ENCODE peak calls at places on chromosome 13, in eight cellular contexts. T is psoas muscle; Z is esophagus muscularis mucosa; B is OCI-LY7; C is ovary; V is CD8-positive, alpha-beta T cell; Q is left ventricle myocardium inferior; S is AG04450. G is an unnamed sample.

GRCh38 chr13:24130134-24130792 is 30.3 kb upstream of the SPATA13 start:
- DNase-seq in S (no peak), T (no peak), C (no peak), Z (no peak), V (no peak), B (no peak), Q (no peak), G (no peak)

GRCh38 chr13:30253830-30254229 is 53.5 kb downstream of the KATNAL1 start:
- DNase-seq in C (no peak), V (no peak), B (no peak), Q (no peak), T (no peak), S (no peak), Z (no peak), G (no peak)

GRCh38 chr13:86681223-86681622 is 882.0 kb upstream of the SLITRK6 start:
- DNase-seq in B (no peak), V (no peak), Q (no peak), T (no peak), S (no peak), C (no peak), Z (no peak), G (no peak)

GRCh38 chr13:64371045-64371444 is 2859.1 kb downstream of the PCDH9 start:
- DNase-seq in B (no peak), Q (no peak), Z (no peak), S (no peak), T (no peak), V (no peak), C (no peak), G (no peak)

GRCh38 chr13:98175823-98176222 is 1.2 kb downstream of the RNF113B start:
- DNase-seq in Z (no peak), V (no peak), B (no peak), C (no peak), T (no peak), S (no peak), Q (no peak), G (no peak)

GRCh38 chr13:22018297-22019210 is 347.7 kb downstream of the FGF9 start:
- DNase-seq in V (no peak), S (no peak), Z (peak; percentile 62), C (no peak), Q (no peak), B (no peak), T (no peak), G (no peak)

GRCh38 chr13:111241862-111242261 is 78.6 kb upstream of the TEX29 start:
- DNase-seq in S (no peak), Q (no peak), T (no peak), B (no peak), V (no peak), Z (peak; percentile 26), C (no peak), G (no peak)

GRCh38 chr13:41678320-41678719 is 221.0 kb downstream of the RGCC start:
- DNase-seq in V (no peak), B (no peak), Z (no peak), C (no peak), Q (no peak), T (no peak), S (no peak), G (no peak)

GRCh38 chr13:51271008-51271407 is 48.8 kb downstream of the FAM124A start:
- DNase-seq in C (no peak), T (no peak), Q (no peak), V (no peak), Z (no peak), B (no peak), S (no peak), G (no peak)

GRCh38 chr13:97425570-97425969 is 8.4 kb upstream of the RAP2A start:
- DNase-seq in Z (no peak), S (no peak), B (no peak), T (no peak), Q (no peak), C (no peak), V (no peak), G (no peak)

GRCh38 chr13:30303269-30303668 is 4.1 kb downstream of the KATNAL1 start:
- DNase-seq in T (no peak), Z (no peak), V (no peak), B (no peak), Q (no peak), C (no peak), S (no peak), G (no peak)

GRCh38 chr13:19680751-19681150 is 47.3 kb downstream of the MPHOSPH8 start:
- DNase-seq in B (no peak), V (no peak), S (no peak), T (no peak), Q (no peak), Z (no peak), C (no peak), G (no peak)

GRCh38 chr13:94813920-94814500 is 101.7 kb upstream of the SOX21 start:
- DNase-seq in B (no peak), Z (no peak), C (no peak), T (no peak), S (no peak), V (no peak), Q (no peak), G (no peak)

GRCh38 chr13:65921933-65922332 is 1308.2 kb downstream of the PCDH9 start:
- DNase-seq in T (no peak), B (no peak), Z (no peak), S (no peak), V (no peak), C (no peak), Q (no peak), G (no peak)

GRCh38 chr13:99087954-99088491 is 110.2 kb upstream of the DOCK9 start:
- DNase-seq in V (no peak), T (no peak), S (no peak), B (peak; percentile 35), Q (no peak), Z (no peak), C (no peak), G (no peak)

GRCh38 chr13:37383066-37383465 is 215.5 kb downstream of the POSTN start:
- DNase-seq in B (no peak), T (no peak), Q (no peak), Z (no peak), V (no peak), S (no peak), C (no peak), G (no peak)

GRCh38 chr13:24087611-24088235 is 72.8 kb upstream of the SPATA13 start:
- DNase-seq in B (no peak), S (no peak), Q (no peak), V (no peak), Z (no peak), T (no peak), C (peak; percentile 59), G (no peak)

GRCh38 chr13:89846890-89847585 is 1500.4 kb upstream of the MIR17HG start:
- DNase-seq in Q (no peak), S (no peak), C (no peak), V (no peak), Z (no peak), T (no peak), B (no peak), G (no peak)

GRCh38 chr13:100620792-100621191 is 32.2 kb upstream of the GGACT start:
- DNase-seq in T (no peak), S (no peak), B (no peak), Z (no peak), C (no peak), V (no peak), Q (no peak), G (no peak)
- H3K9me3 ChIP-seq in T (no peaks in the 10 kb centered on the region), S (no peaks in the 10 kb centered on the region), B (no peaks in the 10 kb centered on the region), Z (no peaks in the 10 kb centered on the region), C (no peaks in the 10 kb centered on the region), V (no peaks in the 10 kb centered on the region), Q (peaks cover 5% of the 10 kb centered on the region), G (no peaks in the 10 kb centered on the region)

GRCh38 chr13:27151798-27152599 is 19.6 kb downstream of the USP12 start:
- DNase-seq in V (no peak), C (no peak), T (no peak), Q (no peak), Z (no peak), B (no peak), S (no peak), G (no peak)
- H3K9me3 ChIP-seq in V (no peaks in the 10 kb centered on the region), C (no peaks in the 10 kb centered on the region), T (peaks cover 4% of the 10 kb centered on the region), Q (peaks cover 11% of the 10 kb centered on the region), Z (no peaks in the 10 kb centered on the region), B (no peaks in the 10 kb centered on the region), S (peaks cover 2% of the 10 kb centered on the region), G (no peaks in the 10 kb centered on the region)

GRCh38 chr13:54658771-54659170 is 1630.2 kb downstream of the OLFM4 start:
- DNase-seq in Z (no peak), S (no peak), T (no peak), V (no peak), B (no peak), C (no peak), Q (no peak), G (no peak)
- H3K9me3 ChIP-seq in Z (no peaks in the 10 kb centered on the region), S (peaks cover 20% of the 10 kb centered on the region), T (no peaks in the 10 kb centered on the region), V (no peaks in the 10 kb centered on the region), B (no peaks in the 10 kb centered on the region), C (no peaks in the 10 kb centered on the region), Q (peaks cover 11% of the 10 kb centered on the region), G (no peaks in the 10 kb centered on the region)

DNA sequence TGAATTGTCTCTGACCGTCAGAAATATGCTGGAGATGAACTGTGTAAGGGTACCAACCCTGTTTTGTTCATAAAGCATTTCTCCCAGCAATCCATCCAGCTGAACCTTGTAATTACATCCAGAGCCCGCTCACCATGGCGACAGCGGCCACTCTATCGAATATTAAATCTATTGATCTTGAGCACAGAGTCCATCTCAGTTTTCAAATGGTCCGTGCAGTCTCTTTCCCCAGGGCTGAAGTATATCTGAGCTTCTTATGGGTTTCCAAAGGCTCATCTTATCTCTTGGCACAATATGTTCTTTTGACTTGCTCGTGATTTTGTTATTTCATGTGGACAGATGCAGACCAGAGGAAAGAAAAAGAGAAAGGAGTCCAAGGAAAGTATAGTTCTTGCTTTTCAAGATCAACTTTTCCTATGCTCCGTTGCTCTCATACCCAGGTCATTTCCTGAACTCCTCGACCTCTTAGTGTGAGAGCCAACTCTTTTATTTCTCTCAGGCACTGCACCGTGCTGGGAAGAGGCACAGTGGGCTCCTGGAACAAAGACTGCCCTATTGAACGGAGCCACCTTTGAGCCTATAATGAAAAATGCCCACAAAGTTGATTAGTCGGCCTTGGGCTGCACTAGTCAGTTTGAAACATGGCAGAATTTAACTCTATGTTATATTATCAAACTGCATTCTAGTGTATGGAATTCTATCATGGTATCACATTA is 66.7 kb downstream of the RFC3 start:
- DNase-seq in Q (no peak), V (no peak), B (no peak), C (no peak), S (no peak), T (no peak), Z (no peak), G (no peak)
- H3K9me3 ChIP-seq in Q (no peaks in the 10 kb centered on the region), V (no peaks in the 10 kb centered on the region), B (no peaks in the 10 kb centered on the region), C (no peaks in the 10 kb centered on the region), S (no peaks in the 10 kb centered on the region), T (no peaks in the 10 kb centered on the region), Z (no peaks in the 10 kb centered on the region), G (no peaks in the 10 kb centered on the region)

G was measured in T-helper 17 cell.